ENCODE peak calls at places on chromosomes 1 and 21, in eight cellular contexts. J is GM23248; V is right cardiac atrium; P is upper lobe of right lung; M is MM.1S; R is CD4-positive, alpha-beta memory T cell; E is cardiac muscle cell; Y is stomach. L is an unnamed sample.

GRCh38 chr1:89274431-89274857 is 1.8 kb upstream of the GBP5 start:
- DNase-seq in R (peak; percentile 62), J (peak; percentile 87), P (no peak), E (no peak), Y (no peak), M (no peak), V (no peak), L (no peak)

GRCh38 chr1:230307213-230307612 is 118.9 kb downstream of the PGBD5 start:
- DNase-seq in E (no peak), R (no peak), J (no peak), Y (no peak), V (no peak), P (no peak), M (no peak), L (no peak)

GRCh38 chr1:223244366-223245103 is 101.5 kb upstream of the TLR5 start:
- DNase-seq in E (no peak), M (no peak), J (peak; percentile 21), P (no peak), R (peak; percentile 16), Y (no peak), V (no peak), L (no peak)

GRCh38 chr1:212589434-212589833 is 19.1 kb upstream of the ATF3 start:
- DNase-seq in J (no peak), E (no peak), V (no peak), R (no peak), M (no peak), P (no peak), Y (no peak), L (no peak)

GRCh38 chr21:30072496-30072895 is 94.1 kb downstream of the CLDN17 start:
- DNase-seq in J (peak; percentile 79), M (peak; percentile 29), Y (peak; percentile 27), V (no peak), P (no peak), R (no peak), E (peak; percentile 56), L (no peak)

GRCh38 chr1:67347688-67348472 is 40.2 kb downstream of the IL12RB2 start:
- DNase-seq in V (peak; percentile 16), Y (peak; percentile 41), J (peak; percentile 96), E (peak; percentile 70), R (no peak), P (no peak), M (no peak), L (peak; percentile 16)

GRCh38 chr21:26351661-26352060 is 181.1 kb upstream of the APP start:
- DNase-seq in Y (no peak), R (no peak), E (no peak), M (no peak), V (no peak), P (no peak), J (peak; percentile 24), L (no peak)

GRCh38 chr21:18499761-18500376 is 96.3 kb upstream of the TMPRSS15 start:
- DNase-seq in Y (peak; percentile 40), P (no peak), E (peak; percentile 71), J (peak; percentile 42), V (peak; percentile 31), R (no peak), M (peak; percentile 73), L (peak; percentile 75)

GRCh38 chr1:61585714-61586113 is 139.2 kb downstream of the TM2D1 start:
- DNase-seq in Y (no peak), V (peak; percentile 17), P (no peak), R (no peak), E (no peak), J (peak; percentile 24), M (no peak), L (no peak)

GRCh38 chr1:41662061-41662655 is 177.7 kb upstream of the EDN2 start:
- DNase-seq in M (peak; percentile 37), J (peak; percentile 90), Y (peak; percentile 57), E (peak; percentile 85), R (peak; percentile 74), P (peak; percentile 85), V (peak; percentile 82), L (peak; percentile 71)

GRCh38 chr1:41664861-41665640 is 180.6 kb upstream of the EDN2 start:
- DNase-seq in P (no peak), M (no peak), E (no peak), J (peak; percentile 61), V (no peak), R (no peak), Y (no peak), L (no peak)

GRCh38 chr1:41662656-41663437 is 178.4 kb upstream of the EDN2 start:
- DNase-seq in P (peak; percentile 79), R (peak; percentile 49), J (peak; percentile 91), M (no peak), V (peak; percentile 79), Y (no peak), E (peak; percentile 68), L (peak; percentile 58)

GRCh38 chr1:41661428-41662060 is 177.1 kb upstream of the EDN2 start:
- DNase-seq in E (no peak), V (peak; percentile 38), R (peak; percentile 32), J (peak; percentile 58), P (peak; percentile 73), Y (no peak), M (no peak), L (no peak)

GRCh38 chr1:41663671-41664400 is 179.4 kb upstream of the EDN2 start:
- DNase-seq in E (no peak), V (no peak), Y (no peak), M (no peak), R (no peak), J (no peak), P (no peak), L (no peak)
- H3K4me1 ChIP-seq in E (no peaks in the 10 kb centered on the region), V (peaks cover 9% of the 10 kb centered on the region), Y (peaks cover 46% of the 10 kb centered on the region), M (peaks cover 42% of the 10 kb centered on the region), R (peaks cover 82% of the 10 kb centered on the region), J (peaks cover 14% of the 10 kb centered on the region), P (peaks cover 33% of the 10 kb centered on the region), L (no peaks in the 10 kb centered on the region)

GRCh38 chr1:36238433-36238832 is 14.2 kb downstream of the THRAP3 start:
- DNase-seq in M (no peak), E (no peak), V (no peak), R (no peak), J (peak; percentile 48), Y (no peak), P (no peak), L (no peak)

GRCh38 chr1:36236302-36236701 is 12.1 kb downstream of the THRAP3 start:
- DNase-seq in M (no peak), J (no peak), V (no peak), Y (no peak), E (no peak), R (no peak), P (no peak), L (no peak)

GRCh38 chr1:36239941-36240637 is 15.8 kb downstream of the THRAP3 start:
- DNase-seq in E (peak; percentile 91), R (no peak), M (no peak), V (no peak), P (no peak), Y (no peak), J (no peak), L (no peak)
- H3K4me1 ChIP-seq in E (peaks cover 50% of the 10 kb centered on the region), R (peaks cover 49% of the 10 kb centered on the region), M (no peaks in the 10 kb centered on the region), V (peaks cover 6% of the 10 kb centered on the region), P (peaks cover 27% of the 10 kb centered on the region), Y (peaks cover 86% of the 10 kb centered on the region), J (peaks cover 10% of the 10 kb centered on the region), L (no peaks in the 10 kb centered on the region)

GRCh38 chr1:69739181-69739580 is 171.5 kb downstream of the LRRC7 start:
- DNase-seq in M (no peak), V (no peak), R (no peak), Y (no peak), E (no peak), P (no peak), J (no peak), L (no peak)

GRCh38 chr1:69738458-69738857 is 170.7 kb downstream of the LRRC7 start:
- DNase-seq in J (no peak), P (no peak), Y (no peak), M (no peak), V (no peak), E (no peak), R (no peak), L (no peak)

GRCh38 chr1:69737527-69738176 is 169.9 kb downstream of the LRRC7 start:
- DNase-seq in P (no peak), R (no peak), V (no peak), E (peak; percentile 60), M (peak; percentile 72), J (peak; percentile 75), Y (no peak), L (peak; percentile 16)

GRCh38 chr1:69744381-69744780 is 176.7 kb downstream of the LRRC7 start:
- DNase-seq in V (no peak), Y (no peak), R (no peak), P (no peak), J (no peak), M (no peak), E (no peak), L (no peak)

DNA sequence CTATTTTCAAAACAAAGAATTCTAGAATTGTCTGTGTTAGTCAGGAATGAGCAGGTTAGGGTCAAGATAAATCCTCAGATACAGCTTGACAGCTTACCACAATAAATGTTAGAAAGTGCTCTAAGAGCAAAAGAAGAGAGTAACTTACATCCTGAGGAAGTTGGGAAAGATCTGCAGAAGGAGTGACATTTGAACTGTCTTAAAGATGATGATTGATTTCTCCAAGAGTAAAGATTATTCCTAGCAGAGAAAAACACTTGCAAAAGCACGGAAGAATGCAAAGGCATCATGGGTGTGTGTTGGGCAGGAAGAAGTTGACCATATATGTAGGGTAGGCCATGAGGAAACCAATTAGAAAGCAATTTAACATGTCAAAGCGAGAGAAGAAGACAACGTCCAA is 175.4 kb downstream of the LRRC7 start:
- DNase-seq in R (no peak), J (no peak), P (no peak), M (no peak), Y (no peak), E (no peak), V (no peak), L (no peak)
- H3K4me1 ChIP-seq in R (no peaks in the 10 kb centered on the region), J (no peaks in the 10 kb centered on the region), P (no peaks in the 10 kb centered on the region), M (no peaks in the 10 kb centered on the region), Y (no peaks in the 10 kb centered on the region), E (no peaks in the 10 kb centered on the region), V (no peaks in the 10 kb centered on the region), L (no peaks in the 10 kb centered on the region)

GRCh38 chr1:9235123-9235513 is 544 bp downstream of the H6PD start:
- DNase-seq in E (no peak), J (peak; percentile 82), Y (peak; percentile 39), M (no peak), V (peak; percentile 66), P (no peak), R (no peak), L (peak; percentile 56)
- H3K4me1 ChIP-seq in E (peaks cover 9% of the 10 kb centered on the region), J (peaks cover 43% of the 10 kb centered on the region), Y (peaks cover 72% of the 10 kb centered on the region), M (peaks cover 28% of the 10 kb centered on the region), V (peaks cover 2% of the 10 kb centered on the region), P (peaks cover 61% of the 10 kb centered on the region), R (peaks cover 39% of the 10 kb centered on the region), L (no peaks in the 10 kb centered on the region)

L was measured in BE2C.